ENCODE peak calls at places on chromosomes 16 and 17, in four cellular contexts. W is GM23338; L is effector memory CD4-positive, alpha-beta T cell; N is IMR-90. F is an unnamed sample. For H3K4me1, the result is how much of the 10 kb centered on the place peaks cover.

GRCh38 chr16:54651851-54652770 is 278.6 kb upstream of the IRX5 start:
- DNase-seq in L (no peak), W (peak), N (no peak), F (no peak)

GRCh38 chr17:4499431-4500187 is 928 bp downstream of the SPNS2 start:
- DNase-seq in N (no peak), W (peak), L (no peak), F (no peak)

GRCh38 chr17:60390881-60391418 is 983 bp downstream of the USP32 start:
- DNase-seq in L (peak), W (no peak), N (peak), F (no peak)

GRCh38 chr16:49585143-49585542 is 211.5 kb downstream of the C16orf78 start:
- DNase-seq in W (no peak), L (no peak), N (no peak), F (no peak)

GRCh38 chr16:67571981-67572431 is 9.7 kb downstream of the CTCF start:
- DNase-seq in L (no peak), N (peak), W (no peak), F (no peak)

GRCh38 chr17:77957869-77958715 is at the start of gene TNRC6C:
- DNase-seq in W (peak), L (peak), N (peak), F (peak)

GRCh38 chr17:29138991-29139682 is 41.1 kb downstream of the MYO18A start:
- DNase-seq in W (no peak), N (no peak), L (no peak), F (peak)

GRCh38 chr16:20336955-20337354 is 9.6 kb upstream of the GP2 start:
- DNase-seq in L (no peak), N (no peak), W (peak), F (no peak)

GRCh38 chr17:57522436-57523005 is 222.6 kb downstream of the CCDC182 start:
- DNase-seq in W (no peak), L (no peak), N (no peak), F (no peak)
- H3K4me3 ChIP-seq in W (no peak), L (no peak), N (no peak), F (no peak)

GRCh38 chr16:88471115-88471514 is 18.0 kb downstream of the ZFPM1 start:
- DNase-seq in L (no peak), W (no peak), N (no peak), F (no peak)

GRCh38 chr16:88471575-88471974 is 18.5 kb downstream of the ZFPM1 start:
- DNase-seq in N (no peak), W (no peak), L (no peak), F (no peak)

GRCh38 chr16:88473666-88474534 is 20.8 kb downstream of the ZFPM1 start:
- DNase-seq in W (no peak), L (no peak), N (peak), F (no peak)

GRCh38 chr16:88472637-88473205 is 19.6 kb downstream of the ZFPM1 start:
- DNase-seq in W (no peak), L (no peak), N (no peak), F (no peak)

DNA sequence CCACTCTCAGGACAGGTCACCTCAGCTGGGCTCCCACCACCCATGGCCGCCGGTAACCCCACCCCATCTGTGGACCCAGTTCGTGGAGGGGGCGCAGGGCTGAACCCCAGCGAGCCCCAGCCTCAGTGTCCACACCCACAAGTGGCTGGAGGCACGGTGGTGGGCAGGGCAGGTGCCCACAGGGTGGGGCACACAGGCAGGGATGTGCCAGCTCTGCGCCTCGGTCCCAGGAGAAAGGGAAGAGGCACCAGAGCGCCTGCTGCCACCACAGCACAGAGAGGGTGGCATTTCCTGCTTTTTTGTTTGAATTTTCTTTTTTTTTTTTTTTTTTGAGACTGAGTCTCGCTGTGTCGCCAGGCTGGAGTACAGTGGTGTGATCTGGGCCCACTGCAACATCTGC is 19.0 kb downstream of the ZFPM1 start:
- DNase-seq in L (no peak), W (no peak), N (no peak), F (no peak)
- H3K4me1 ChIP-seq in L (under half), W (under half), N (under half), F (under half)

GRCh38 chr16:86995456-86995855 is 321.7 kb downstream of the C16orf95 start:
- DNase-seq in N (peak), L (no peak), W (peak), F (peak)
- H3K27ac ChIP-seq in N (no peak), L (no peak), W (no peak), F (no peak)

DNA sequence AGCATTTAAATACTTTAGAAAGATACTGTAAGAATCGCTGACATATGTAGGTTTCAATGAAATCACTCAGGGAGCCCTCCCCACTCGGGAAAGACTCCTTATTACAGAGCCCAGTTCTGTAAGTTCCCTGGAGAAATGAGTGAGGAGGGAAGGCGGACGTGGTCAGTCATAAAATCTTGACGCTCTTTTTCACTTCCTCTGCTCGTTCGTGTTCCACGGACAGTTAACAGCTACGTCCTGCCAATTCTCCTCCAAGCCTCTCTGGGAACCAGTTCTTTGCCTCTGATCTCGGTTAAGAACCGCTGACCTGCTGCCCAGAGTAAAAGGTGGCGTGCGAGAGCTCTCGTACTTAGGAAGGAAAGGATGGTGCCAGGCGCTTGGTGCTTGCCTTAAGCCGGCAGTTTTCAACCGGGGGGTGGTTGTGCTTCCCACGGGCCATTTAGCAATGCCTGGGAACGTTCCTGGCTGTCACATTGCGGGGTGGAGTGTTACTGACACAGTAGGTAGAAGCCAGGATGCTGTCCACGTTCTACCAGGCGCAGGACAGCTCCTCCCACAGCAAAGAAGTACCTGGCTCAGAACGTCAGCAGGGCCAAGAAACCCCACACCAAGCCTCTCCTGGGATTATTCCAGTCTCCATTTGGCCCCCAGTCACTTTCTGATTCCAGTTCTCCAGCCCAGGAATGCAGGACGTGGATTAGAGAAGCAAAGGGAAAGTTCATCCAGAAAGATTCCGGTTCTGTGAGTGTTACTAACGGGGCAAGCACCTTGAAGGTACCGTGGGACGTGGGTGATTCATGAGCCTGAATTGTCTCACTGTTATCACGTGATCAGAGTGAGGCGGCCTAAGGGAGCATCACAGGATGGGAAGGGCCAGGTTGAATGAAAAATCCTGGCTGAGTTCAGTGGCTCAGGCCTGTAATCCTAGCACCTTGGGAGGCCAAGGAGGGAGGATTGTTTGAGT is 87.7 kb downstream of the MRM3 start:
- DNase-seq in W (no peak), L (no peak), N (peak), F (peak)
- H3K4me3 ChIP-seq in W (no peak), L (no peak), N (no peak), F (peak)